ENCODE peak calls at places on chromosomes 4 and X, in five cellular contexts. R, D, W, V and S are unnamed samples. For H3K4me1, the result is how much of the 10 kb centered on the place peaks cover.

GRCh38 chrX:153521034-153521433 is 3.6 kb downstream of the ATP2B3 start:
- DNase-seq in V (no peak), D (peak), R (no peak), W (no peak), S (no peak)

GRCh38 chr4:113951263-113951662 is 28.2 kb downstream of the ARSJ start:
- DNase-seq in V (no peak), D (no peak), R (no peak), W (peak), S (no peak)

GRCh38 chr4:2045518-2045951 is 13.6 kb upstream of the NAT8L start:
- DNase-seq in V (no peak), D (peak), W (no peak), R (no peak), S (no peak)

GRCh38 chrX:20300822-20301221 is 34.1 kb upstream of the RPS6KA3 start:
- DNase-seq in R (peak), W (no peak), D (no peak), V (no peak), S (no peak)

GRCh38 chr4:172390341-172390740 is 577.1 kb downstream of the GALNTL6 start:
- DNase-seq in R (no peak), V (no peak), W (no peak), D (no peak), S (no peak)

GRCh38 chrX:8138252-8138651 is 32.8 kb downstream of the VCX2 start:
- DNase-seq in W (no peak), D (no peak), R (no peak), V (no peak), S (no peak)

GRCh38 chrX:100413231-100413630 is 3.2 kb upstream of the PCDH19 start:
- DNase-seq in R (peak), V (no peak), D (peak), W (peak), S (no peak)

GRCh38 chrX:68847172-68847571 is 18.4 kb downstream of the EFNB1 start:
- DNase-seq in R (no peak), D (no peak), V (no peak), W (no peak), S (no peak)

GRCh38 chr4:4746444-4746843 is 113.0 kb upstream of the MSX1 start:
- DNase-seq in D (no peak), V (no peak), R (no peak), W (no peak), S (no peak)

GRCh38 chrX:8629871-8630270 is 102.1 kb downstream of the ANOS1 start:
- DNase-seq in R (no peak), D (no peak), V (no peak), W (no peak), S (no peak)

GRCh38 chr4:5037553-5038551 is 13.4 kb upstream of the STK32B start:
- DNase-seq in R (no peak), D (peak), V (no peak), W (peak), S (no peak)

GRCh38 chrX:135340827-135341226 is 31.5 kb downstream of the ETDC start:
- DNase-seq in W (no peak), V (no peak), R (no peak), D (no peak), S (no peak)
- H3K4me1 ChIP-seq in W (under half), V (under half), R (under half), D (under half), S (under half)

GRCh38 chr4:163249042-163249441 is 82.4 kb upstream of the NAF1 start:
- DNase-seq in W (no peak), R (no peak), V (no peak), D (no peak), S (no peak)

GRCh38 chr4:163256680-163257343 is 75.6 kb downstream of the NPY1R start:
- DNase-seq in D (no peak), V (no peak), W (no peak), R (no peak), S (no peak)

GRCh38 chr4:163251204-163251603 is 81.2 kb downstream of the NPY1R start:
- DNase-seq in V (no peak), D (no peak), W (no peak), R (peak), S (no peak)
- TF ChIP-seq CTCF in V (no peak), D (no peak), W (no peak), R (peak), S (no peak)

GRCh38 chr4:159174645-159175147 is 71.8 kb downstream of the RAPGEF2 start:
- DNase-seq in V (no peak), R (no peak), D (no peak), W (no peak), S (no peak)

GRCh38 chr4:159178147-159178541 is 75.3 kb downstream of the RAPGEF2 start:
- DNase-seq in D (no peak), R (no peak), V (no peak), W (no peak), S (no peak)

GRCh38 chr4:159177265-159178146 is 74.6 kb downstream of the RAPGEF2 start:
- DNase-seq in R (no peak), W (no peak), V (no peak), D (no peak), S (no peak)

GRCh38 chr4:159175989-159176375 is 73.1 kb downstream of the RAPGEF2 start:
- DNase-seq in D (no peak), R (no peak), V (no peak), W (no peak), S (no peak)

DNA sequence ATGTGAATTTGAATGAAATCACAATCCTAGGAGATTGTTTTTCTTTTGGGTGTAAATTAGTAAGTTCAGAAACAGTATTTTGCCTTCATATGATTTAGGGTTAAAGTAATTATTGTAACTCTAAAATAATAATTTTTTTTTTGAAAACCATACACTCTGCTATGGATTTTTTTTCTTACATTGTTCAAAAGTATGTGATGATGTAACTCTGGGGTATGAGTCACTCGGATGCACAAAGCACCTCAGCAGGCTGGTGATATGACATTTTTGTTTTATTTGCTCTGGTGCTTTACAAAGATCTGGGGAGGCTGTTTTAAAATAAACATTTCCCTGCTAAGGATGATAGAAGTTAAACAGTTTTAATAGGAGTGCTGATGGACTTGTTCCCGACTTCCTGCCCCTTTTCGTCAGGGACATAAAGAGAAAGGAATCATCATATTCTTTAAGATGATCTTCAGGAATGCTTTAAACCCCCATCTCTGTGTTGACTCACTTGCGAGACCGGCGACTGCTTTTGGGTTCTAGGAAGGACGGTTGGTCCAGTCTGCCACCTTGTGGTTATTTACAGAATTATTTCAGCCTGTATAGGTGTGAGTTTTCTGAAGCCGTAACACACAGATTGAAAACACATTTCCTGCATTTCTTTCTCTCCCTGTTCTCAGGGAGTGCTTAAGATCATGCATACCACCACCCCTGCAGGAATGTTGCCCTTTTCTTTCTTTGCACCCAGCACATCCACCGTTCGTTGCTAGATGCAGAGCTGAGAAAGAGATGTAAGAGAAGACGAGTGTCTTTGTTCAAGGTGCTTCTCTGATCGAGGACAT is 72.5 kb downstream of the RAPGEF2 start:
- DNase-seq in D (peak), W (peak), V (peak), R (peak), S (peak)
- H3K4me1 ChIP-seq in D (under half), W (under half), V (under half), R (under half), S (under half)

GRCh38 chrX:118349188-118349587 is 3.3 kb downstream of the WDR44 start:
- DNase-seq in R (no peak), W (no peak), V (no peak), D (no peak), S (no peak)

GRCh38 chrX:118348186-118348810 is 2.4 kb downstream of the WDR44 start:
- DNase-seq in D (no peak), V (no peak), W (no peak), R (no peak), S (no peak)

GRCh38 chrX:118346258-118347094 is 570 bp downstream of the WDR44 start:
- DNase-seq in R (peak), W (peak), V (peak), D (peak), S (peak)

GRCh38 chrX:118345401-118346257 is at the start of gene WDR44:
- DNase-seq in D (peak), V (peak), W (peak), R (peak), S (peak)

DNA sequence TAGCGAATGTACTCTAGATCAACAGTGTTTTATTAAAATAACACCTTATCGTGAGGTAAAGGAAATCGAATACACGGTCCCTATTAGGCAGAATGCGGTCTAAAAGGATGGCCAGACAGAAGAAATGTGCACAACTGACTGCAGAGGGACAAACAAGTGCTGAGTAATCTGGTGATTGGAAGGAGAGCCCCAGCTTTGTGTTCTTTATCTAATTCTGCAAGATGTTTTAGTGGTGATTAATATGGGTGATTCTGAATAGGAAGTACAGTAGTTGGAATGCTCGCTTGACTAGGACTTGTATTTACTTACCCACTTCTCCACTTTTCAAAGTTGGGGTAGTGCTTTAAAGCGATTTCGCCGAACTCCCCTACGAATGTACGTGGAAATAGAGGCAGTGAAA is 1.2 kb downstream of the WDR44 start:
- DNase-seq in V (no peak), W (no peak), R (peak), D (no peak), S (no peak)
- TF ChIP-seq CTCF in V (no peak), W (no peak), R (no peak), D (no peak), S (no peak)

DNA sequence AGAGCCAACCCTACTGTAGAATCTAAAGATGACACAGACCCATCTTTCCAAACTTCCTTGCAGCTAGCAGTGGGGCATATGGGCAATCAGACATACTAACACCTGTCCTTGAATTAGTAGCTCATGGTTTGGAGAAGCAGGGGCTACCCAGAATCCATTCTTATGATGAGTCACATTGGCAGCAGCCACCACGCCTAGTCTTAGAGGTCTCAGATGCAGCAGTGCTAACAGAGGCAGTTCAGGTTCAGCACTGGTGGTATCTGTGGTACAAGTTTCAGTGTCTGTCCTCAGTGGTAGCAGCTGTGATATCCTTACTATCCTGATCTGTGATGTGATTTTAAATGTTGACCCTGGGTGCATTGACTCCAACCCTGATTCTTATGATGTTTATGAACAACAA is 68.1 kb downstream of the FRMPD4 start:
- DNase-seq in D (no peak), R (no peak), W (no peak), V (no peak), S (no peak)
- H3K4me1 ChIP-seq in D (under half), R (under half), W (under half), V (under half), S (under half)

GRCh38 chr4:42331040-42331439 is 66.2 kb upstream of the SHISA3 start:
- DNase-seq in D (no peak), W (no peak), R (no peak), V (no peak), S (no peak)
- TF ChIP-seq CTCF in D (no peak), W (no peak), R (no peak), V (no peak), S (no peak)

GRCh38 chr4:24675723-24676122 is 91.4 kb upstream of the DHX15 start:
- DNase-seq in V (no peak), D (no peak), R (no peak), W (no peak), S (no peak)

GRCh38 chr4:24669751-24670150 is 85.4 kb upstream of the DHX15 start:
- DNase-seq in D (no peak), W (no peak), V (no peak), R (no peak), S (no peak)

GRCh38 chr4:24672871-24673270 is 88.5 kb upstream of the DHX15 start:
- DNase-seq in D (no peak), V (no peak), R (no peak), W (no peak), S (no peak)

GRCh38 chr4:24674279-24674678 is 89.9 kb upstream of the DHX15 start:
- DNase-seq in D (no peak), W (no peak), V (no peak), R (no peak), S (no peak)

DNA sequence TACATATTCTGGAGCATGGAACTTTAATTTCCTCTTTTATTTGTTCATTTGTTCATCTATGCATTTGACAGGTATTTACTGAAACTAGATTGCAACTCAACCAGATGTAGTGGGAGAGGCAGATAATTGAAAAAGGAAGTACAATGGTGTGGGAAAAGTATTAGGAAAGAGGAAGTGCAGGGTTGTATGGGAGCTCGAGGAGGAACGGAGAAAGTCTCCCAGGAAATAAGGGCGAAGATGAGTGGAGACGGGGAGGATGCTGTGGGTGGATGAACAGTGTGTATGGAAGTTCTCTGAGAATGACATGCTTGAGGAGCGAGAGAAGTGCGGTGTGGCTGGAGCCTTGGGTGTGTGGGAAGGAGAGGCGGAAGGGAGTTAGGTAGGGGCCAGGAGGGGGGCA is 87.5 kb upstream of the DHX15 start:
- DNase-seq in W (no peak), D (no peak), R (no peak), V (no peak), S (no peak)
- H3K4me1 ChIP-seq in W (under half), D (under half), R (under half), V (under half), S (under half)

DNA sequence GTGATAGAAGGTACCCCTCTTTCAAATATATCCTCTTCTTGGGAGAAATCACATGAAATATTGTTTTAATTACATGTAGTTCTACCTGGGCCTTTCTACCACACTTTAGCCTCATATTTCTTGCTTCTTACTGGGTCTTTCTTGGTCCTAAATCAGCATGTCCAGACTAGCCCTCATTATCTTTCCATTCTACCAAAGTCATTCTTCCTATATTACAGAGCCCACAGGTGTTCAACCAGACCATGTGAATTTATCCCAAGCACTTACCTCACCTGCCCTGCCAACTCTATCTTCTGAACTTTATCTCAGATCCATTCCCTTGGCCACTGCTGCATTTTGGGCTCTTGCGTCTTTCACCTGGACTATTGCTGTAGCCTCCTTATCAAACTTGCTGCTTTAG is 11.8 kb upstream of the SOWAHB start:
- DNase-seq in D (no peak), V (no peak), R (no peak), W (no peak), S (no peak)
- TF ChIP-seq CTCF in D (no peak), V (no peak), R (no peak), W (no peak), S (no peak)